ENCODE peak calls at places on chromosomes 11 and 22, in nine cellular contexts. Q is neural progenitor cell, U is GM12865, J is A549, X is psoas muscle, N is neural crest cell, O is HFFc6, T is ovary, H is endothelial cell. F is an unnamed sample.

GRCh38 chr11:94925422-94926270 is 47.7 kb downstream of the CWC15 start:
- DNase-seq in Q (no peak), U (no peak), J (no peak), X (no peak), N (no peak), O (no peak), T (no peak), H (no peak), F (no peak)

GRCh38 chr11:134561348-134561720 is 149.3 kb upstream of the B3GAT1 start:
- DNase-seq in Q (no peak), U (no peak), J (no peak), X (no peak), N (no peak), O (no peak), T (no peak), H (no peak), F (peak)

GRCh38 chr22:41092847-41093371 is 517 bp downstream of the EP300 start:
- DNase-seq in Q (peak), U (peak), J (peak), X (peak), N (no peak), O (peak), T (no peak), H (no peak), F (no peak)

GRCh38 chr11:33891714-33892327 is at the start of gene LMO2:
- DNase-seq in Q (no peak), U (no peak), J (no peak), X (no peak), N (no peak), O (no peak), T (no peak), H (no peak), F (no peak)

GRCh38 chr22:24156146-24156914 is 25.0 kb upstream of the SUSD2 start:
- DNase-seq in Q (peak), U (peak), J (no peak), X (no peak), N (no peak), O (no peak), T (peak), H (peak), F (no peak)

GRCh38 chr22:30481711-30482110 is 9.9 kb upstream of the SEC14L3 start:
- DNase-seq in Q (no peak), U (no peak), J (no peak), X (no peak), N (no peak), O (peak), T (no peak), H (no peak), F (no peak)

GRCh38 chr22:39153220-39153860 is 860 bp upstream of the CBX7 start:
- DNase-seq in Q (peak), U (no peak), J (no peak), X (peak), N (no peak), O (no peak), T (peak), H (no peak), F (peak)

GRCh38 chr11:108340958-108341357 is 118.1 kb downstream of the ATM start:
- DNase-seq in Q (no peak), U (no peak), J (peak), X (no peak), N (no peak), O (no peak), T (no peak), H (no peak), F (no peak)

GRCh38 chr11:102318469-102318868 is 1.2 kb downstream of the BIRC3 start:
- DNase-seq in Q (no peak), U (peak), J (peak), X (no peak), N (no peak), O (no peak), T (no peak), H (no peak), F (no peak)

GRCh38 chr11:120184946-120185677 is 25.7 kb upstream of the OAF start:
- DNase-seq in Q (no peak), U (no peak), J (no peak), X (peak), N (no peak), O (peak), T (peak), H (no peak), F (peak)

GRCh38 chr11:107549253-107549953 is 16.1 kb downstream of the ALKBH8 start:
- DNase-seq in Q (peak), U (peak), J (no peak), X (no peak), N (no peak), O (peak), T (no peak), H (no peak), F (no peak)

GRCh38 chr11:16809901-16810668 is 71.6 kb downstream of the C11orf58 start:
- DNase-seq in Q (no peak), U (no peak), J (no peak), X (peak), N (no peak), O (no peak), T (no peak), H (no peak), F (no peak)

GRCh38 chr11:124643605-124644425 is 21.2 kb downstream of the TBRG1 start:
- DNase-seq in Q (no peak), U (no peak), J (no peak), X (no peak), N (no peak), O (peak), T (no peak), H (no peak), F (no peak)

GRCh38 chr22:25101986-25102385 is 97.7 kb upstream of the CRYBB3 start:
- DNase-seq in Q (no peak), U (no peak), J (no peak), X (no peak), N (no peak), O (no peak), T (no peak), H (no peak), F (no peak)

GRCh38 chr22:43955040-43955882 is at the start of gene SAMM50:
- DNase-seq in Q (peak), U (peak), J (peak), X (peak), N (peak), O (peak), T (peak), H (peak), F (peak)

GRCh38 chr11:129803533-129803932 is 12.1 kb upstream of the TMEM45B start:
- DNase-seq in Q (no peak), U (no peak), J (no peak), X (no peak), N (no peak), O (no peak), T (no peak), H (no peak), F (no peak)

GRCh38 chr11:40314327-40314726 is 1145.1 kb downstream of the LRRC4C start:
- DNase-seq in Q (no peak), U (no peak), J (no peak), X (no peak), N (no peak), O (no peak), T (no peak), H (no peak), F (no peak)

GRCh38 chr11:71286701-71287643 is 34.6 kb upstream of the SHANK2 start:
- DNase-seq in Q (no peak), U (no peak), J (no peak), X (no peak), N (no peak), O (peak), T (no peak), H (no peak), F (no peak)

GRCh38 chr22:42553475-42554361 is at the start of gene SERHL2:
- DNase-seq in Q (peak), U (peak), J (peak), X (peak), N (peak), O (peak), T (peak), H (peak), F (peak)

GRCh38 chr11:99422581-99423434 is 402.1 kb downstream of the CNTN5 start:
- DNase-seq in Q (no peak), U (no peak), J (no peak), X (no peak), N (no peak), O (no peak), T (no peak), H (no peak), F (no peak)

GRCh38 chr11:44658451-44658850 is 68.3 kb upstream of the TSPAN18 start:
- DNase-seq in Q (peak), U (peak), J (peak), X (no peak), N (no peak), O (peak), T (no peak), H (peak), F (no peak)

GRCh38 chr22:46317646-46318045 is 17.9 kb upstream of the TRMU start:
- DNase-seq in Q (no peak), U (no peak), J (no peak), X (no peak), N (no peak), O (no peak), T (no peak), H (no peak), F (no peak)

GRCh38 chr22:45072322-45072903 is 62.6 kb upstream of the PHF21B start:
- DNase-seq in Q (peak), U (no peak), J (peak), X (no peak), N (no peak), O (peak), T (no peak), H (no peak), F (no peak)

GRCh38 chr11:48107188-48107704 is 109.4 kb upstream of the OR4B1 start:
- DNase-seq in Q (no peak), U (peak), J (no peak), X (no peak), N (no peak), O (peak), T (no peak), H (no peak), F (no peak)

GRCh38 chr22:30253205-30253852 is 6.8 kb upstream of the LIF start:
- DNase-seq in Q (no peak), U (no peak), J (peak), X (peak), N (peak), O (no peak), T (no peak), H (no peak), F (no peak)

GRCh38 chr11:108751444-108751843 is 86.6 kb downstream of the DDX10 start:
- DNase-seq in Q (no peak), U (no peak), J (no peak), X (no peak), N (no peak), O (no peak), T (no peak), H (no peak), F (no peak)

GRCh38 chr11:38835986-38836385 is 2237.9 kb upstream of the RAG2 start:
- DNase-seq in Q (peak), U (no peak), J (no peak), X (no peak), N (no peak), O (no peak), T (no peak), H (no peak), F (no peak)

GRCh38 chr11:128424867-128425285 is 162.5 kb downstream of the ETS1 start:
- DNase-seq in Q (no peak), U (no peak), J (no peak), X (peak), N (no peak), O (no peak), T (peak), H (no peak), F (no peak)

GRCh38 chr11:63274776-63275175 is 31.4 kb upstream of the SLC22A25 start:
- DNase-seq in Q (no peak), U (no peak), J (no peak), X (no peak), N (no peak), O (peak), T (no peak), H (no peak), F (no peak)

GRCh38 chr22:20071524-20071972 is 8.5 kb upstream of the DGCR8 start:
- DNase-seq in Q (no peak), U (no peak), J (no peak), X (no peak), N (no peak), O (no peak), T (no peak), H (no peak), F (no peak)

GRCh38 chr11:30333405-30333804 is 10.5 kb downstream of the ARL14EP start:
- DNase-seq in Q (peak), U (no peak), J (no peak), X (no peak), N (no peak), O (peak), T (no peak), H (no peak), F (no peak)

GRCh38 chr11:26186389-26186788 is 145.5 kb upstream of the ANO3 start:
- DNase-seq in Q (no peak), U (no peak), J (no peak), X (no peak), N (no peak), O (no peak), T (no peak), H (no peak), F (no peak)

GRCh38 chr22:44956835-44957234 is 53.0 kb downstream of the PHF21B start:
- DNase-seq in Q (peak), U (no peak), J (no peak), X (no peak), N (no peak), O (no peak), T (no peak), H (no peak), F (no peak)

GRCh38 chr22:46961591-46962290 is 199.3 kb downstream of the TBC1D22A start:
- DNase-seq in Q (no peak), U (no peak), J (no peak), X (no peak), N (no peak), O (no peak), T (no peak), H (no peak), F (peak)

GRCh38 chr11:6410695-6411430 is 8.0 kb downstream of the APBB1 start:
- DNase-seq in Q (no peak), U (no peak), J (no peak), X (no peak), N (no peak), O (no peak), T (no peak), H (no peak), F (no peak)

GRCh38 chr11:5291207-5291838 is 10.4 kb downstream of the OR51B4 start:
- DNase-seq in Q (peak), U (peak), J (peak), X (no peak), N (no peak), O (peak), T (no peak), H (no peak), F (no peak)

GRCh38 chr11:121109916-121110656 is 9.0 kb downstream of the TECTA start:
- DNase-seq in Q (no peak), U (no peak), J (no peak), X (no peak), N (no peak), O (no peak), T (no peak), H (no peak), F (no peak)

GRCh38 chr22:32144875-32145274 is 14.2 kb downstream of the C22orf42 start:
- DNase-seq in Q (no peak), U (no peak), J (no peak), X (no peak), N (no peak), O (no peak), T (no peak), H (no peak), F (no peak)

GRCh38 chr11:78420255-78420764 is 2.7 kb upstream of the GAB2 start:
- DNase-seq in Q (peak), U (peak), J (peak), X (peak), N (peak), O (peak), T (peak), H (peak), F (no peak)
- TF ChIP-seq CTCF in Q (peak), U (peak), J (peak), X (peak), N (peak), O (peak), T (peak), H (peak), F (peak)

DNA sequence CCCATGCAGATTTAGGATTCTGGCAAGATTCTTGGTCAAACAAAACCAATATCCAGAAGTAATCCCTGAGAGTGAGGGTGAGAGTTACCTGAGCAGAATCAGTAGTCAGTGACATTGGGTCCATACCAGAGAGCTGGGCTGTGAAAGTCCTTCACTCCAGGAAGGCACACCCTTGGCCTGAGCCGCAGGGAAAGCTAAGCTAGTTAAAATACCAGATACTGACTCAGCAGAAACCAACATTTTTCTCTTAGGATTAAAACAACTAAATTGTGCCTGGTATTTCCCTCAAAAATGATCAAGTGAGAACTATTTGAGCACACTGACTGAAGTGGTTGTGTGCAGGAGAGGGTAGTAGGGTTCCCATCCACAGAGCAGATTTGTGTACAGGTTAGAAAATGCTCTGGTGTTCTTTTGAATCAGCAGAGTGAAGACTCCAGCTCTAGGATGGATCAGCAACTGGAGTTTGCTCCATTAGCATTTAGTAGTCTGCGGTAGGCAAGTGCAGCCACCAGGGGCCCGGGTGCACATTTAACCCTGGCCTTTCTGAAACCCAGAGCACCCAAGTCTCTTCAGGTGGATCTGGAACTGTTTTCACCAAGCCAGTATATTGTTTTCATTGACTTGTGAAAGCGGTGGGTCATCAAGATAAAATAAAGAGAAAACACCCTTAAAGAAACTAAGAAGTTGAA is 100.7 kb upstream of the CLPB start:
- DNase-seq in Q (peak), U (no peak), J (no peak), X (no peak), N (no peak), O (peak), T (no peak), H (no peak), F (no peak)
- TF ChIP-seq CTCF in Q (peak), U (no peak), J (no peak), X (no peak), N (peak), O (peak), T (no peak), H (peak), F (peak)

DNA sequence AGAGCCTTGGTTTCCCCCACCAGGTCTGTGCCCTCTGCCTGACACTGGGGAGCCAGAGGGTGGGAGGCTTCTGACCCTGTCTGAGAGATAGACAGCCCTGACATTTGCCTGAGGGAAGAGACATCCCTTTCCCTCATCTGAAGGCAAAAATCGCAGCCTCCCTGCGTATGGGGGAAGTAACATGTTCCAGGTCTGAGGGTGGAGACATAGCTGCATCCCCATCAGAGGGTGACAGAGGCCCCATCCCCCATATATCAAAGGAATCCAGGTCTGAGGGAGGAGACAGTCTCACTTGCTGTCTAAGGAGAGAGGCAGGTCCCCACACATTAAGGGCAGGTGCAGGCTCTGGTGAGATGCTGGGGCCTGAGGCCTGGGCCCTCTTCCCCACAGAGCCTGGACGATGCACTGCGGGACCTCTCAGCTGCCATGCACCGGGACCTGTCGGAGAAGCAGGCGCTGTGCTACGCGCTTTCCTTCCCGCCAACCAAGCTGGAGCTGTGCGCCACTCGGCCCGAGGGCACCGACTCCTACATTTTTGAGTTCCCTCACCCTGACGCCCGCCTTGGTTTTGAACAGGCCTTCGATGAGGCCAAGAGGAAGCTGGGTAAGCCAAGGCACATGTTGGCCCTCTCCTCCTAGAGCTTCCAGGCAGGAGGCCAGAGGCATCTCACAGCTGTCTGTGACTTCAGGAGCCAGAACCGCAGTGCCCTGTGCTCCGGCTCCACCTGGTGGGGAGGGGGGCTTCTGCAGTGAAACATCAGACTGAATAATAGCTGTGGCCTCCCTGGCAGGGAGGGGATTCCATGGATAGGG is 16.1 kb upstream of the RELT start:
- DNase-seq in Q (peak), U (no peak), J (peak), X (peak), N (peak), O (no peak), T (no peak), H (peak), F (no peak)
- TF ChIP-seq CTCF in Q (peak), U (peak), J (peak), X (peak), N (peak), O (peak), T (no peak), H (peak), F (peak)

GRCh38 chr11:88103337-88104206 is 71.7 kb downstream of the RAB38 start:
- DNase-seq in Q (peak), U (peak), J (peak), X (no peak), N (peak), O (peak), T (no peak), H (peak), F (no peak)
- TF ChIP-seq CTCF in Q (peak), U (peak), J (peak), X (no peak), N (peak), O (peak), T (no peak), H (peak), F (peak)

DNA sequence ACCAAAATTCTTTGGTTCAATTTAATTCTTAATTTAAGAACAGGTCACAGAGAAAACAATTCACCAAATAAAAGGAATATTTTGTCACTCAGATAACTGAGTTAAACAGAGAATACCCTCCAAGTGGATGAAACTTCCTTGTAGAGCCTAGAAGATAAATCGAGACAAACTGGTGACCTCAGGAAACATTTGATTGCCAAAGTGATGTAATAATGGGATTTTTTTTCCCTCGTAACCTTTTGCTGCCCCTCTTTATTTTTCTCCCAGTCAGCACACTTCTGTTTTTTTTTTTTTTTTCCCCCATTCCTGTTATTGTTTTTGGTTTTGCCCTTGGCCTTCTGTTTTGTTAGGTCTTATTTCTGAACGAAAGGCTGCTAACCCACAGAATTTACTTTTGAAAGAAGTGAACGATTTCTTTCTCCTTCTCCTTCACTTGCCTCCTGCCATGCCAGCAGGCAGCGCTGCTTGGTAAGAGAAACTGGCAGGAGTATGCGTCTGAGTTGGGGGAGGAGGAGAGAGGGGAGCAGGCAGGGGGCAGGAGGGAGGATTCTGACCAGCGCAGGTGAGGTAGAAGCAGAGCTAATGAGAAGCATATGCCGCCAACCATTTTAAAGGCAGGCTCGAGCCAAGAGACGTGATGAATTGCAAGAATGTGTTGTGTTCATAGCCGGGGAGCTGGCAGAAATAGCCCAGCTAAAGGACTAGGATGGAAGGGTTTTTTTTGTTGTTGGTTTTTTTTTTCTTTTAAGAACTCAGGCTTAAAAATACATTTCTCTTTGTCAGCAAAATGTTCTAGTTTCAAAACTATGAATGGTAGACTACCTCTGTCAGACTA is 121.9 kb upstream of the MTMR2 start:
- DNase-seq in Q (peak), U (no peak), J (no peak), X (peak), N (no peak), O (peak), T (peak), H (peak), F (peak)
- TF ChIP-seq CTCF in Q (peak), U (no peak), J (no peak), X (no peak), N (peak), O (peak), T (no peak), H (no peak), F (peak)

GRCh38 chr11:1485504-1485885 is 1.1 kb downstream of the MOB2 start:
- DNase-seq in Q (no peak), U (no peak), J (no peak), X (peak), N (no peak), O (no peak), T (peak), H (no peak), F (no peak)
- TF ChIP-seq CTCF in Q (no peak), U (no peak), J (no peak), X (no peak), N (no peak), O (no peak), T (no peak), H (no peak), F (no peak)